ENCODE peak calls at places on chromosomes 12 and 14, in six cellular contexts. B is heart left ventricle, V is gastrocnemius medialis, F is thyroid gland, D is adrenal gland, J is uterus. G is an unnamed sample.

GRCh38 chr14:21098134-21098891 is at the start of gene ZNF219:
- DNase-seq in B (peak; percentile 77), V (peak; percentile 48), D (peak; percentile 84), J (peak; percentile 66), F (peak; percentile 75), G (peak; percentile 75)

GRCh38 chr12:123937707-123938600 is 34.7 kb downstream of the CCDC92 start:
- DNase-seq in J (no peak), F (peak; percentile 18), B (no peak), V (no peak), D (no peak), G (no peak)

GRCh38 chr12:53751336-53752191 is at the start of gene CISTR:
- DNase-seq in F (peak; percentile 61), J (peak; percentile 39), V (no peak), D (no peak), B (no peak), G (no peak)

GRCh38 chr12:103600967-103601728 is 14.1 kb downstream of the STAB2 start:
- DNase-seq in F (no peak), J (no peak), B (no peak), D (peak; percentile 55), V (no peak), G (peak; percentile 50)

GRCh38 chr12:111093428-111094142 is 173.2 kb upstream of the MYL2 start:
- DNase-seq in D (no peak), V (no peak), B (no peak), J (no peak), F (no peak), G (no peak)

GRCh38 chr14:35985504-35986218 is 159.5 kb downstream of the BRMS1L start:
- DNase-seq in D (no peak), J (no peak), F (no peak), V (no peak), B (no peak), G (no peak)

GRCh38 chr14:24425704-24426103 is 3.8 kb downstream of the CBLN3 start:
- DNase-seq in D (no peak), J (no peak), F (no peak), V (no peak), B (no peak), G (no peak)

GRCh38 chr12:80058586-80058985 is 40.8 kb upstream of the OTOGL start:
- DNase-seq in J (no peak), V (no peak), F (no peak), D (no peak), B (no peak), G (no peak)

GRCh38 chr12:125240717-125241116 is 175.5 kb downstream of the AACS start:
- DNase-seq in V (no peak), B (no peak), D (no peak), F (no peak), J (no peak), G (no peak)

GRCh38 chr12:98085360-98085759 is 430.0 kb upstream of the TMPO start:
- DNase-seq in F (no peak), B (no peak), D (no peak), V (no peak), J (no peak), G (no peak)

GRCh38 chr14:38143651-38144505 is 63.8 kb upstream of the SSTR1 start:
- DNase-seq in V (no peak), D (no peak), J (no peak), F (no peak), B (no peak), G (no peak)

GRCh38 chr12:63916561-63917476 is 72.3 kb downstream of the SRGAP1 start:
- DNase-seq in F (no peak), V (no peak), B (no peak), J (no peak), D (no peak), G (no peak)

GRCh38 chr12:63917477-63917862 is 73.0 kb downstream of the SRGAP1 start:
- DNase-seq in B (no peak), V (no peak), J (no peak), F (no peak), D (no peak), G (no peak)

GRCh38 chr12:63913929-63914328 is 69.4 kb downstream of the SRGAP1 start:
- DNase-seq in F (no peak), B (no peak), J (no peak), V (no peak), D (no peak), G (no peak)

GRCh38 chr12:63917864-63918742 is 73.6 kb downstream of the SRGAP1 start:
- DNase-seq in B (no peak), F (peak; percentile 89), V (no peak), J (no peak), D (peak; percentile 76), G (no peak)

DNA sequence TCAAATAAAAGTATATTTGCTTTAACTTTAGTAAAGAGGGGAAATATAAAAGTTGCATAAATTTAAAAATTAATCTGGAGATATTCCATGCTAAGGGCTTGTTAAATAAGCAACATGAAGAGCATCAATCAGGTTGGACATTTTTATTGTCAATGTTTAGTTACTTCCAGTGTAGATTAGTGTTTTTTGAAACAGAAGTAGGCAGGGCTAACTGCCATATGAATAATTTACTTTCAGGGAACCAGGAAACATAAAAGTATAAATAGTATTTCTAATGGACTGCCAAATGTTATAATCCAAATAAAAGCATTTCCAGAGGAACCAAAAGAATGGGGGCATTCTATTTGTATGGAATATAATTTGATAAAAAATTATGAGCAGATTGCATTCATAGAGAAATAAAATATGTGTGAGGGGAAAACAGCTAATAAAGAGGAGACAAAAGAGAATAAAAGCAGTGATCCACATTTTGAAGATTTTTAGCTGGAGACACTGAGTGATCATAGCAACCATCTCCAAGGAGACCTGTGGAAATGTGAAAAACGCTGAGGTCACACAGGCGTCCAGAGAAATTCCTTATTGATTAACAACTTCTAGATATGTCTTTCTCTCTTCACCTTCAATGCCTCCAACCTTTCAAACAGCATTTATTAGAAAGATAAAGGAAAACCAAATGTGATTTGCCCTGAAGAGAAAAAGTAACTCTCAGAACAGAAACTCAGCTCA is 70.8 kb downstream of the SRGAP1 start:
- DNase-seq in F (no peak), D (peak; percentile 60), B (no peak), J (no peak), V (no peak), G (no peak)
- H3K4me3 ChIP-seq in F (no peak overlapping the region), D (no peak overlapping the region), B (no peak overlapping the region), J (no peak overlapping the region), V (no peak overlapping the region), G (no peak overlapping the region)

DNA sequence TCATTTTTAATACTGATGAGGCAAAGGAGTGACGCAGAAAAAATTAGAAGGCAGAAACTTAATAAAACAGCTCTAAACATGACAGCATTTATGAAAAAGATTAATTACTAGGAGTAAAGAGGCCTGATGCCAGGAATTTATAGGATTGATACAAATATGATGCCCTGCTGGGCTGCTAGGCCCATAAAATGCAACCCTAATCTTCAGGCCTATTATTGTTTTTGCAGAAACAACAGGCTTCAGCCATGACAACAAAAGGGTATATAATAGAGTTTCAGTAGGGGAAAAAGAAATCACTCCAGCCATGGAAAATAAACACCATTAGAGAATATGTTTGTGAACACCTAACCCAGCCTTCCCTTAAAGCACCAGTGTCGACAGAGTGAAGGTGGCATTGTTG is 50.6 kb downstream of the OTX2 start:
- DNase-seq in V (no peak), F (no peak), J (no peak), B (no peak), D (no peak), G (no peak)
- TF ChIP-seq POLR2A in V (no peak), F (no peak), J (no peak), B (no peak), D (no peak), G (no peak)

GRCh38 chr12:14256555-14257169 is 108.8 kb upstream of the ATF7IP start:
- DNase-seq in V (peak; percentile 80), J (peak; percentile 80), D (peak; percentile 95), F (peak; percentile 65), B (peak; percentile 90), G (peak; percentile 88)

GRCh38 chr12:14258468-14258947 is 107.0 kb upstream of the ATF7IP start:
- DNase-seq in V (no peak), D (peak; percentile 60), J (peak; percentile 25), F (peak; percentile 45), B (no peak), G (peak; percentile 36)

GRCh38 chr12:14257734-14258467 is 107.6 kb upstream of the ATF7IP start:
- DNase-seq in B (no peak), V (peak; percentile 95), J (peak; percentile 94), D (peak; percentile 99), F (peak; percentile 95), G (peak; percentile 97)

GRCh38 chr12:14256139-14256538 is 109.3 kb upstream of the ATF7IP start:
- DNase-seq in D (no peak), V (no peak), B (no peak), J (no peak), F (no peak), G (no peak)

GRCh38 chr12:14257303-14257733 is 108.2 kb upstream of the ATF7IP start:
- DNase-seq in F (no peak), J (no peak), B (peak; percentile 90), D (no peak), V (no peak), G (no peak)
- H3K4me3 ChIP-seq in F (no peak overlapping the region), J (no peak overlapping the region), B (no peak overlapping the region), D (no peak overlapping the region), V (peak overlapping the region; percentile 37), G (no peak overlapping the region)

GRCh38 chr12:121240484-121241202 is 30.7 kb downstream of the P2RX4 start:
- DNase-seq in B (peak; percentile 88), D (peak; percentile 77), V (peak; percentile 34), J (peak; percentile 95), F (peak; percentile 49), G (peak; percentile 80)
- TF ChIP-seq POLR2A in B (no peak), D (no peak), V (no peak), J (peak; percentile 39), F (no peak), G (no peak)

DNA sequence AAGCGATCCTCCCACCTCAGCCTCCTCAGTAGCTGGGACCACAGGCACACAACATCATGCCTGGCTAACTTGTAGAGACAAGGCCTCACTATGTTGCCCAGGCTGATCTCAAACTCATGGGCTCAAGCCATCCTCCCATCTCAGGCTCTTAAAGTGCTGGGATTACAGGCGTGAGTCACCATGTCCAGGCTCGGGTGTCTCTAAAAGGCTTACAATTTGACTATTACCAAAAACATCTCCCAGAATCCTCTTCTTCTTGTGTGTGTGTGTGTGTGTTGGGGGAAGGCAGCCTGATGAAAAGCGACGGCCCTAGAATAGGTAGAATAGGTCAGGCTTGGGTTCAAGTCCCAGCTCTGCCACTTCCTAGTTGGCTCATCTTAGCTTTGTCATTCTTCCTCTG is 16.8 kb downstream of the MSI1 start:
- DNase-seq in V (no peak), D (no peak), J (no peak), B (no peak), F (no peak), G (no peak)
- H3K4me3 ChIP-seq in V (no peak overlapping the region), D (no peak overlapping the region), J (no peak overlapping the region), B (no peak overlapping the region), F (no peak overlapping the region), G (no peak overlapping the region)

GRCh38 chr14:39179042-39179441 is 4.0 kb downstream of the PNN start:
- DNase-seq in D (no peak), B (no peak), F (no peak), J (no peak), V (no peak), G (no peak)

GRCh38 chr14:39180553-39180952 is 5.5 kb downstream of the PNN start:
- DNase-seq in D (no peak), F (no peak), J (no peak), B (no peak), V (no peak), G (no peak)

GRCh38 chr14:39182770-39183684 is 8.0 kb downstream of the PNN start:
- DNase-seq in J (no peak), D (no peak), B (no peak), V (no peak), F (no peak), G (no peak)

GRCh38 chr14:39181693-39182047 is 6.6 kb downstream of the PNN start:
- DNase-seq in J (no peak), B (no peak), V (no peak), F (no peak), D (no peak), G (no peak)

GRCh38 chr14:39181026-39181692 is 6.1 kb downstream of the PNN start:
- DNase-seq in B (no peak), F (no peak), D (no peak), J (no peak), V (no peak), G (no peak)
- TF ChIP-seq POLR2A in B (no peak), F (no peak), D (no peak), J (no peak), V (no peak), G (no peak)

G was measured in testis.